ENCODE peak calls at places on chromosomes 6 and 20, in seven cellular contexts. R is IMR-90, B is fibroblast of lung, O is MM.1S, C is PC-3, L is GM23248, U is neural progenitor cell. S is an unnamed sample. For H3K36me3, the result is how much of the 10 kb centered on the place peaks cover.

GRCh38 chr6:77425216-77425615 is 38.1 kb downstream of the HTR1B start:
- DNase-seq in L (peak), U (no peak), O (no peak), R (no peak), C (no peak), B (no peak), S (no peak)

GRCh38 chr20:24470031-24470781 is 777 bp downstream of the SYNDIG1 start:
- DNase-seq in O (peak), U (peak), R (no peak), C (no peak), L (peak), B (peak), S (no peak)

GRCh38 chr6:36840471-36841461 is 1.5 kb upstream of the CPNE5 start:
- DNase-seq in U (peak), R (no peak), B (no peak), O (no peak), C (no peak), L (peak), S (no peak)

GRCh38 chr20:48732081-48732829 is 95.5 kb downstream of the PREX1 start:
- DNase-seq in C (no peak), O (no peak), L (no peak), U (no peak), R (no peak), B (no peak), S (no peak)

GRCh38 chr6:129411092-129411491 is 298.9 kb downstream of the ARHGAP18 start:
- DNase-seq in B (no peak), R (no peak), O (no peak), U (no peak), L (no peak), C (no peak), S (no peak)

GRCh38 chr6:69286341-69286740 is 510.5 kb downstream of the LMBRD1 start:
- DNase-seq in O (no peak), C (no peak), L (no peak), U (no peak), R (no peak), B (no peak), S (no peak)

GRCh38 chr6:558089-558488 is 98.8 kb downstream of the HUS1B start:
- DNase-seq in O (peak), B (no peak), C (peak), L (peak), U (no peak), R (no peak), S (no peak)

GRCh38 chr6:169965657-169966311 is 214.4 kb downstream of the ERMARD start:
- DNase-seq in L (no peak), B (no peak), U (no peak), O (no peak), C (no peak), R (no peak), S (no peak)

GRCh38 chr20:46299078-46299477 is 9.2 kb downstream of the CDH22 start:
- DNase-seq in O (no peak), C (no peak), U (no peak), R (no peak), L (no peak), B (no peak), S (peak)

GRCh38 chr6:95469511-95469910 is 107.8 kb upstream of the MANEA start:
- DNase-seq in C (no peak), B (no peak), U (no peak), O (peak), R (no peak), L (no peak), S (no peak)

GRCh38 chr20:2911200-2911599 is 37.9 kb downstream of the PTPRA start:
- DNase-seq in C (no peak), O (no peak), R (peak), B (peak), U (no peak), L (peak), S (no peak)

GRCh38 chr6:163536770-163537169 is 122.3 kb downstream of the QKI start:
- DNase-seq in C (peak), L (peak), O (no peak), U (no peak), R (peak), B (peak), S (no peak)

DNA sequence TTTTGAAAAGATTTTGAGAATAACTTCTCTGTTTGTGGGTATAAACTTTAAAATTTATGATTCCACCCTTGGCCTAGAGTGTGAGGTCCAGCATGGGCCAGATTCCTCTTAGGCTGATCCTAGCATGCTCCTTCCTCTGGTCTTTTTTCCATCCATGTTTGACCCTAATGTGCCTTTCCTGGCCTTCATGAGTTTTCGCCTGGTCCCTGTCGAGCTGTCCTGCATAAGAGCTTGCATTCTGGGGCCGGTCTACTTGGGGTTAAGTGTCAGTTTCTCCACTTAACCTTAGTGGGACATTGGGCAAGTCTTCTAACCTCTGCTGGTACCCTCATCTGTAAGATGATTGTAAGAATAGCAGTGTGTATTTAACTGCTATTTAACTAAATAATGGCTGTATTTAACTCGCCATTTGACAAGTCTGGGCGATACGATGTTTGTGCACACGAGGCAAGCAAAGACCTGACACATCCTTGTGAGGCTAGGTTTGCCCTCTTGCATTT is 40.7 kb upstream of the TAGAP start:
- DNase-seq in U (no peak), O (no peak), L (no peak), C (no peak), R (no peak), B (no peak), S (no peak)
- H3K36me3 ChIP-seq in U (under half), O (under half), L (under half), C (under half), R (under half), B (under half), S (under half)

GRCh38 chr20:37042986-37043972 is 52.5 kb downstream of the RBL1 start:
- DNase-seq in U (no peak), C (no peak), R (no peak), L (no peak), O (peak), B (no peak), S (peak)
- H3K9ac ChIP-seq in U (no peak), C (no peak), R (no peak), L (no peak), O (no peak), B (no peak), S (peak)

DNA sequence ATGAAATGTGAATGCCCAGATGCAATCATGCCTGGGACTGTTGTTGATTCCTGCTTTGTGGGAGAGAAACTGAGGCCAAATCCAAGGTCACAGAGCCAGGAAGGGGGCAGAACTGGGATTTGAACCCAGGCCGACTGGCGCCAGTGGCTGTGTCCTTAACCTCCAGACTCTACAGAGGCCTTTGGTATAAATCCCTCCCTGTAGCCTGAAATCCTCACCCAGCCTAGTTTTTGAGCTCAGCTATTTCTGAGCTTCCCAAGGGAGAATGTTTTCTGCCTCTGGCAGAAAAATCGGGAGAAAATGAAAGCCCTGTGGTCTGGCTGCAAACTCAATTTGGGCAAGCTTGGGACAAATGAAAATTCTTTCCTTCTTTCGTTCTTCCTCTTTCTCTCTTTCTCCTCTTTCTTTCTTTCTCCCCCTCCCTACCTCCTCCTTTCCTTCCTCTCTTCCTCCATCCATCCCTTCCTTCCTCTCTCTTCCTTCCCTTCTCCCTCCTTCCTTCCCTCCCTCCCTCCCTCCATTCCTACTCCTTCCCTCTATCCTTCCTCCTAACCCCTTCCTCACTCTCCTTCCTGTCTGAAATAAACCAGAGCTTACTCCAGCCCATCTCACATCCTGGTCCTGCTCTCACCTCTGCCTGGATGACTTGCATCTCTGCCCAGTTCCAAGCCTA is 34.9 kb downstream of the SNAI1 start:
- DNase-seq in L (peak), U (no peak), R (no peak), B (no peak), C (no peak), O (no peak), S (no peak)
- H2AFZ ChIP-seq in L (no peak), U (no peak), R (no peak), B (no peak), C (no peak), O (no peak), S (no peak)

DNA sequence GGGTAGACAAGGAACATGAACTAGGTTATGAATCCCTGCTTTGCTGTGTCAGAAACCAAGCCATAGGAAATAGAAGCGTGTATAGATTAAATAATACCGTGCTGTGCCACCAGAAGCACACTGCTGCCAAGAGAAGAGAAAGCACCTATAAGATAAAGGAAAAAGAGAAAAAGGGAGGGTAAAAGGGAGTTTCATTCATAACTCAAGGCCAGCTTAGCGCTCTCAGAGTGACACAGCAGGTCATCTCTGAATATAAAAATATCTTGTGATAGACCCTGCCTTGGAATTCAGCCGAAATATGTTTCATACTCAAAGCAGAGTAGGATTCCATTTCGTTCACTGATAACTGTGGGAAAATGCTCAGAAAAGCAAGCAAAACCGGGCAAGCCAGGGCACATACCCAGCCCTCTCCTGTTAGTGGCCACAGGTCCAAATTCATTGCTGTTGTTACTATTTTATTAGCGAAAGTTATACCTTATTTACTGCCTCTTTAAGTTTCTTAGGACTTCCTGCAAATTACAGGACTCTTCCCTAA is 8.7 kb downstream of the JAG1 start:
- DNase-seq in L (no peak), U (no peak), R (peak), C (no peak), B (no peak), O (no peak), S (no peak)
- H3K36me3 ChIP-seq in L (under half), U (under half), R (half or more), C (half or more), B (under half), O (under half), S (under half)

DNA sequence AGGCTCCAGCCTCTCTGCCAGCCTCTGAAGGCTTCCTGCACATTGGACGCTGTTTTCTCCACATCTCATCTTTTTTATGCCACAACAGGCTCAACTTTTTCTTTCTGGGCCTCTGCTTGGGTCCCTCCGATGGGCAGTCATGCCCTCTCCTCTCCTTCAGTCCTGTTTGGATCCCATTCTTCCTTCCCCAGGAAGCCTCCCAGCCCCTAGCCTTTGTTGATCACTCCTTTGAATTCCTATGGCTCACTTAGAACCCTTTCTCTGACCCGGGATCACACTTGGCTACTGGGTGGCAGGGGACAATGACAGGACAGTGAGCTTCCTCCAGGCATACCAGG is 4.5 kb downstream of the SLA2 start:
- DNase-seq in U (no peak), B (no peak), O (no peak), L (no peak), R (no peak), C (no peak), S (no peak)
- H3K9ac ChIP-seq in U (no peak), B (no peak), O (no peak), L (no peak), R (no peak), C (no peak), S (no peak)